ENCODE peak calls at places on chromosomes 2 and 18, in ten cellular contexts. One of them, this sample, is unnamed.

GRCh38 chr2:85986121-85986520 is 97.3 kb upstream of the ST3GAL5 start:
- DNase-seq in uterus: no peak
- DNase-seq in glutamatergic neuron: no peak
- DNase-seq in prostate gland: no peak
- DNase-seq in NCI-H774: no peak
- DNase-seq in foreskin fibroblast: no peak
- DNase-seq in stimulated activated CD4-positive, alpha-beta T cell treated with anti-CD3 and anti-CD28 coated beads, Interleukin-15, amount 100 ng/mL, for 24 hours: no peak
- DNase-seq in substantia nigra: no peak
- DNase-seq in IMR-90: no peak
- DNase-seq in HFF-Myc: no peak
- DNase-seq in this sample: no peak

GRCh38 chr18:63366270-63366990 is 576 bp downstream of the KDSR start:
- DNase-seq in stimulated activated CD4-positive, alpha-beta T cell treated with anti-CD3 and anti-CD28 coated beads, Interleukin-15, amount 100 ng/mL, for 24 hours: peak; percentile 85
- DNase-seq in uterus: peak; percentile 60
- DNase-seq in NCI-H774: no peak
- DNase-seq in glutamatergic neuron: peak; percentile 32
- DNase-seq in foreskin fibroblast: peak; percentile 87
- DNase-seq in prostate gland: peak; percentile 70
- DNase-seq in IMR-90: peak; percentile 69
- DNase-seq in substantia nigra: no peak
- DNase-seq in HFF-Myc: no peak
- DNase-seq in this sample: no peak

GRCh38 chr2:232635820-232636219 is 2.4 kb downstream of the EFHD1 start:
- DNase-seq in HFF-Myc: no peak
- DNase-seq in IMR-90: no peak
- DNase-seq in glutamatergic neuron: no peak
- DNase-seq in stimulated activated CD4-positive, alpha-beta T cell treated with anti-CD3 and anti-CD28 coated beads, Interleukin-15, amount 100 ng/mL, for 24 hours: no peak
- DNase-seq in prostate gland: no peak
- DNase-seq in uterus: no peak
- DNase-seq in NCI-H774: no peak
- DNase-seq in foreskin fibroblast: no peak
- DNase-seq in substantia nigra: no peak
- DNase-seq in this sample: no peak

GRCh38 chr2:185807351-185807750 is 68.7 kb downstream of the FSIP2 start:
- DNase-seq in prostate gland: no peak
- DNase-seq in glutamatergic neuron: no peak
- DNase-seq in uterus: no peak
- DNase-seq in substantia nigra: no peak
- DNase-seq in IMR-90: no peak
- DNase-seq in stimulated activated CD4-positive, alpha-beta T cell treated with anti-CD3 and anti-CD28 coated beads, Interleukin-15, amount 100 ng/mL, for 24 hours: no peak
- DNase-seq in NCI-H774: no peak
- DNase-seq in foreskin fibroblast: peak; percentile 2
- DNase-seq in HFF-Myc: no peak
- DNase-seq in this sample: no peak

GRCh38 chr2:172461591-172462392 is 34.4 kb downstream of the ITGA6 start:
- DNase-seq in IMR-90: peak; percentile 34
- DNase-seq in substantia nigra: peak; percentile 19
- DNase-seq in foreskin fibroblast: peak; percentile 71
- DNase-seq in NCI-H774: peak; percentile 54
- DNase-seq in HFF-Myc: no peak
- DNase-seq in stimulated activated CD4-positive, alpha-beta T cell treated with anti-CD3 and anti-CD28 coated beads, Interleukin-15, amount 100 ng/mL, for 24 hours: peak; percentile 83
- DNase-seq in uterus: peak; percentile 43
- DNase-seq in glutamatergic neuron: peak; percentile 56
- DNase-seq in prostate gland: peak; percentile 73
- DNase-seq in this sample: peak; percentile 60

GRCh38 chr2:148979164-148979918 is 59.2 kb upstream of the LYPD6B start:
- DNase-seq in HFF-Myc: no peak
- DNase-seq in glutamatergic neuron: no peak
- DNase-seq in foreskin fibroblast: no peak
- DNase-seq in prostate gland: no peak
- DNase-seq in stimulated activated CD4-positive, alpha-beta T cell treated with anti-CD3 and anti-CD28 coated beads, Interleukin-15, amount 100 ng/mL, for 24 hours: no peak
- DNase-seq in IMR-90: no peak
- DNase-seq in uterus: no peak
- DNase-seq in NCI-H774: no peak
- DNase-seq in substantia nigra: no peak
- DNase-seq in this sample: no peak

GRCh38 chr2:23239374-23239773 is 145.6 kb upstream of the KLHL29 start:
- DNase-seq in prostate gland: peak; percentile 2
- DNase-seq in glutamatergic neuron: no peak
- DNase-seq in substantia nigra: no peak
- DNase-seq in stimulated activated CD4-positive, alpha-beta T cell treated with anti-CD3 and anti-CD28 coated beads, Interleukin-15, amount 100 ng/mL, for 24 hours: no peak
- DNase-seq in HFF-Myc: no peak
- DNase-seq in foreskin fibroblast: no peak
- DNase-seq in NCI-H774: no peak
- DNase-seq in uterus: no peak
- DNase-seq in IMR-90: no peak
- DNase-seq in this sample: no peak

GRCh38 chr2:25257032-25257455 is 84.7 kb downstream of the DNMT3A start:
- DNase-seq in stimulated activated CD4-positive, alpha-beta T cell treated with anti-CD3 and anti-CD28 coated beads, Interleukin-15, amount 100 ng/mL, for 24 hours: no peak
- DNase-seq in IMR-90: peak; percentile 85
- DNase-seq in glutamatergic neuron: peak; percentile 60
- DNase-seq in substantia nigra: no peak
- DNase-seq in uterus: no peak
- DNase-seq in prostate gland: no peak
- DNase-seq in NCI-H774: no peak
- DNase-seq in foreskin fibroblast: peak; percentile 77
- DNase-seq in HFF-Myc: peak; percentile 12
- DNase-seq in this sample: peak; percentile 34

GRCh38 chr2:111168528-111168929 is 47.8 kb downstream of the BCL2L11 start:
- DNase-seq in HFF-Myc: peak; percentile 35
- DNase-seq in stimulated activated CD4-positive, alpha-beta T cell treated with anti-CD3 and anti-CD28 coated beads, Interleukin-15, amount 100 ng/mL, for 24 hours: peak; percentile 81
- DNase-seq in glutamatergic neuron: no peak
- DNase-seq in foreskin fibroblast: peak; percentile 90
- DNase-seq in substantia nigra: no peak
- DNase-seq in prostate gland: no peak
- DNase-seq in NCI-H774: peak; percentile 14
- DNase-seq in uterus: no peak
- DNase-seq in IMR-90: peak; percentile 89
- DNase-seq in this sample: no peak

GRCh38 chr2:18378020-18378653 is 182.3 kb downstream of the RDH14 start:
- DNase-seq in foreskin fibroblast: peak; percentile 68
- DNase-seq in HFF-Myc: no peak
- DNase-seq in substantia nigra: no peak
- DNase-seq in prostate gland: peak; percentile 23
- DNase-seq in uterus: no peak
- DNase-seq in glutamatergic neuron: peak; percentile 53
- DNase-seq in IMR-90: peak; percentile 49
- DNase-seq in stimulated activated CD4-positive, alpha-beta T cell treated with anti-CD3 and anti-CD28 coated beads, Interleukin-15, amount 100 ng/mL, for 24 hours: peak; percentile 27
- DNase-seq in NCI-H774: peak; percentile 40
- DNase-seq in this sample: peak; percentile 43

GRCh38 chr2:222213084-222213483 is 85.7 kb downstream of the PAX3 start:
- DNase-seq in NCI-H774: no peak
- DNase-seq in foreskin fibroblast: no peak
- DNase-seq in substantia nigra: no peak
- DNase-seq in glutamatergic neuron: no peak
- DNase-seq in prostate gland: no peak
- DNase-seq in uterus: no peak
- DNase-seq in HFF-Myc: no peak
- DNase-seq in stimulated activated CD4-positive, alpha-beta T cell treated with anti-CD3 and anti-CD28 coated beads, Interleukin-15, amount 100 ng/mL, for 24 hours: no peak
- DNase-seq in IMR-90: no peak
- DNase-seq in this sample: no peak

GRCh38 chr2:217478831-217479435 is 523.9 kb downstream of the TNS1 start:
- DNase-seq in foreskin fibroblast: no peak
- DNase-seq in stimulated activated CD4-positive, alpha-beta T cell treated with anti-CD3 and anti-CD28 coated beads, Interleukin-15, amount 100 ng/mL, for 24 hours: no peak
- DNase-seq in prostate gland: no peak
- DNase-seq in IMR-90: no peak
- DNase-seq in glutamatergic neuron: peak; percentile 18
- DNase-seq in HFF-Myc: no peak
- DNase-seq in uterus: no peak
- DNase-seq in substantia nigra: no peak
- DNase-seq in NCI-H774: no peak
- DNase-seq in this sample: no peak

GRCh38 chr2:43230981-43231827 is 4.8 kb upstream of the ZFP36L2 start:
- DNase-seq in uterus: no peak
- DNase-seq in glutamatergic neuron: no peak
- DNase-seq in IMR-90: no peak
- DNase-seq in foreskin fibroblast: no peak
- DNase-seq in prostate gland: no peak
- DNase-seq in stimulated activated CD4-positive, alpha-beta T cell treated with anti-CD3 and anti-CD28 coated beads, Interleukin-15, amount 100 ng/mL, for 24 hours: no peak
- DNase-seq in HFF-Myc: no peak
- DNase-seq in NCI-H774: no peak
- DNase-seq in substantia nigra: no peak
- DNase-seq in this sample: no peak

GRCh38 chr2:238107525-238108422 is 7.6 kb downstream of the ESPNL start:
- DNase-seq in substantia nigra: no peak
- DNase-seq in IMR-90: no peak
- DNase-seq in glutamatergic neuron: peak; percentile 23
- DNase-seq in uterus: no peak
- DNase-seq in NCI-H774: no peak
- DNase-seq in prostate gland: no peak
- DNase-seq in stimulated activated CD4-positive, alpha-beta T cell treated with anti-CD3 and anti-CD28 coated beads, Interleukin-15, amount 100 ng/mL, for 24 hours: no peak
- DNase-seq in HFF-Myc: no peak
- DNase-seq in foreskin fibroblast: no peak
- DNase-seq in this sample: no peak

GRCh38 chr2:54701029-54701428 is 22.4 kb upstream of the EML6 start:
- DNase-seq in IMR-90: peak; percentile 62
- DNase-seq in prostate gland: no peak
- DNase-seq in foreskin fibroblast: no peak
- DNase-seq in glutamatergic neuron: no peak
- DNase-seq in substantia nigra: no peak
- DNase-seq in HFF-Myc: no peak
- DNase-seq in stimulated activated CD4-positive, alpha-beta T cell treated with anti-CD3 and anti-CD28 coated beads, Interleukin-15, amount 100 ng/mL, for 24 hours: no peak
- DNase-seq in uterus: no peak
- DNase-seq in NCI-H774: no peak
- DNase-seq in this sample: no peak

GRCh38 chr18:2914185-2914584 is 67.4 kb downstream of the EMILIN2 start:
- DNase-seq in IMR-90: no peak
- DNase-seq in foreskin fibroblast: peak; percentile 52
- DNase-seq in HFF-Myc: no peak
- DNase-seq in substantia nigra: no peak
- DNase-seq in uterus: no peak
- DNase-seq in NCI-H774: no peak
- DNase-seq in glutamatergic neuron: peak; percentile 68
- DNase-seq in prostate gland: no peak
- DNase-seq in stimulated activated CD4-positive, alpha-beta T cell treated with anti-CD3 and anti-CD28 coated beads, Interleukin-15, amount 100 ng/mL, for 24 hours: no peak
- DNase-seq in this sample: no peak

GRCh38 chr2:5938566-5938896 is 246.3 kb downstream of the SOX11 start:
- DNase-seq in foreskin fibroblast: no peak
- DNase-seq in NCI-H774: no peak
- DNase-seq in stimulated activated CD4-positive, alpha-beta T cell treated with anti-CD3 and anti-CD28 coated beads, Interleukin-15, amount 100 ng/mL, for 24 hours: no peak
- DNase-seq in glutamatergic neuron: no peak
- DNase-seq in IMR-90: no peak
- DNase-seq in uterus: no peak
- DNase-seq in prostate gland: peak; percentile 12
- DNase-seq in substantia nigra: no peak
- DNase-seq in HFF-Myc: no peak
- DNase-seq in this sample: no peak

GRCh38 chr2:235263205-235264120 is 230.4 kb upstream of the AGAP1 start:
- DNase-seq in glutamatergic neuron: no peak
- DNase-seq in prostate gland: peak; percentile 72
- DNase-seq in uterus: peak; percentile 59
- DNase-seq in foreskin fibroblast: peak; percentile 76
- DNase-seq in NCI-H774: no peak
- DNase-seq in stimulated activated CD4-positive, alpha-beta T cell treated with anti-CD3 and anti-CD28 coated beads, Interleukin-15, amount 100 ng/mL, for 24 hours: no peak
- DNase-seq in IMR-90: peak; percentile 93
- DNase-seq in substantia nigra: peak; percentile 66
- DNase-seq in HFF-Myc: peak; percentile 31
- DNase-seq in this sample: peak; percentile 65

GRCh38 chr2:204019572-204020501 is 83.3 kb downstream of the ICOS start:
- DNase-seq in substantia nigra: no peak
- DNase-seq in foreskin fibroblast: peak; percentile 15
- DNase-seq in IMR-90: peak; percentile 25
- DNase-seq in NCI-H774: no peak
- DNase-seq in HFF-Myc: no peak
- DNase-seq in prostate gland: no peak
- DNase-seq in uterus: no peak
- DNase-seq in stimulated activated CD4-positive, alpha-beta T cell treated with anti-CD3 and anti-CD28 coated beads, Interleukin-15, amount 100 ng/mL, for 24 hours: peak; percentile 79
- DNase-seq in glutamatergic neuron: no peak
- DNase-seq in this sample: no peak

GRCh38 chr2:16685340-16685715 is 19.7 kb upstream of the CYRIA start:
- DNase-seq in glutamatergic neuron: no peak
- DNase-seq in stimulated activated CD4-positive, alpha-beta T cell treated with anti-CD3 and anti-CD28 coated beads, Interleukin-15, amount 100 ng/mL, for 24 hours: no peak
- DNase-seq in HFF-Myc: no peak
- DNase-seq in foreskin fibroblast: no peak
- DNase-seq in prostate gland: no peak
- DNase-seq in substantia nigra: no peak
- DNase-seq in IMR-90: no peak
- DNase-seq in uterus: no peak
- DNase-seq in NCI-H774: no peak
- DNase-seq in this sample: no peak

GRCh38 chr18:46010676-46011075 is 43.5 kb upstream of the EPG5 start:
- DNase-seq in glutamatergic neuron: no peak
- DNase-seq in prostate gland: no peak
- DNase-seq in uterus: no peak
- DNase-seq in HFF-Myc: no peak
- DNase-seq in NCI-H774: no peak
- DNase-seq in foreskin fibroblast: no peak
- DNase-seq in substantia nigra: no peak
- DNase-seq in IMR-90: no peak
- DNase-seq in stimulated activated CD4-positive, alpha-beta T cell treated with anti-CD3 and anti-CD28 coated beads, Interleukin-15, amount 100 ng/mL, for 24 hours: no peak
- DNase-seq in this sample: no peak